ENCODE peak calls at places on chromosome 4, in six cellular contexts. One of them, this sample, is unnamed.

GRCh38 chr4:134243742-134244713 is 42.4 kb upstream of the PABPC4L start:
- DNase-seq in suprapubic skin: no peak
- DNase-seq in heart left ventricle: no peak
- DNase-seq in right lobe of liver: no peak
- DNase-seq in adrenal gland: no peak
- DNase-seq in IMR-90: no peak
- DNase-seq in this sample: no peak

GRCh38 chr4:114217150-114217817 is 237.8 kb upstream of the ARSJ start:
- DNase-seq in heart left ventricle: no peak
- DNase-seq in adrenal gland: no peak
- DNase-seq in right lobe of liver: no peak
- DNase-seq in IMR-90: no peak
- DNase-seq in suprapubic skin: no peak
- DNase-seq in this sample: no peak

GRCh38 chr4:40316782-40317635 is 18.1 kb upstream of the CHRNA9 start:
- DNase-seq in heart left ventricle: peak; percentile 31
- DNase-seq in IMR-90: peak; percentile 91
- DNase-seq in adrenal gland: peak; percentile 68
- DNase-seq in right lobe of liver: peak; percentile 55
- DNase-seq in suprapubic skin: peak; percentile 71
- DNase-seq in this sample: no peak

GRCh38 chr4:72505314-72505744 is 63.7 kb downstream of the ADAMTS3 start:
- DNase-seq in suprapubic skin: peak; percentile 44
- DNase-seq in adrenal gland: peak; percentile 20
- DNase-seq in IMR-90: peak; percentile 58
- DNase-seq in right lobe of liver: no peak
- DNase-seq in heart left ventricle: no peak
- DNase-seq in this sample: no peak

GRCh38 chr4:25378130-25378743 is 1.2 kb downstream of the ANAPC4 start:
- DNase-seq in heart left ventricle: no peak
- DNase-seq in right lobe of liver: no peak
- DNase-seq in IMR-90: no peak
- DNase-seq in adrenal gland: no peak
- DNase-seq in suprapubic skin: no peak
- DNase-seq in this sample: no peak

GRCh38 chr4:3532714-3533336 is 603 bp upstream of the LRPAP1 start:
- DNase-seq in heart left ventricle: no peak
- DNase-seq in right lobe of liver: no peak
- DNase-seq in suprapubic skin: peak; percentile 68
- DNase-seq in IMR-90: no peak
- DNase-seq in adrenal gland: no peak
- DNase-seq in this sample: no peak

GRCh38 chr4:6990661-6991060 is 52.5 kb upstream of the TADA2B start:
- DNase-seq in suprapubic skin: no peak
- DNase-seq in right lobe of liver: no peak
- DNase-seq in IMR-90: no peak
- DNase-seq in heart left ventricle: no peak
- DNase-seq in adrenal gland: no peak
- DNase-seq in this sample: no peak

GRCh38 chr4:16579866-16580265 is 318.6 kb downstream of the LDB2 start:
- DNase-seq in adrenal gland: no peak
- DNase-seq in suprapubic skin: no peak
- DNase-seq in IMR-90: peak; percentile 57
- DNase-seq in heart left ventricle: no peak
- DNase-seq in right lobe of liver: no peak
- DNase-seq in this sample: no peak

GRCh38 chr4:113288691-113289090 is 239.2 kb downstream of the ANK2 start:
- DNase-seq in right lobe of liver: no peak
- DNase-seq in adrenal gland: no peak
- DNase-seq in IMR-90: no peak
- DNase-seq in heart left ventricle: no peak
- DNase-seq in suprapubic skin: no peak
- DNase-seq in this sample: no peak

GRCh38 chr4:14865804-14866203 is 136.5 kb upstream of the CPEB2 start:
- DNase-seq in IMR-90: no peak
- DNase-seq in suprapubic skin: no peak
- DNase-seq in right lobe of liver: no peak
- DNase-seq in heart left ventricle: no peak
- DNase-seq in adrenal gland: no peak
- DNase-seq in this sample: no peak

GRCh38 chr4:90837241-90837640 is 710.0 kb downstream of the CCSER1 start:
- DNase-seq in heart left ventricle: no peak
- DNase-seq in adrenal gland: no peak
- DNase-seq in suprapubic skin: no peak
- DNase-seq in right lobe of liver: no peak
- DNase-seq in IMR-90: no peak
- DNase-seq in this sample: no peak

GRCh38 chr4:36854554-36854953 is 390.0 kb upstream of the NWD2 start:
- DNase-seq in adrenal gland: no peak
- DNase-seq in heart left ventricle: no peak
- DNase-seq in right lobe of liver: no peak
- DNase-seq in suprapubic skin: no peak
- DNase-seq in IMR-90: no peak
- DNase-seq in this sample: no peak

DNA sequence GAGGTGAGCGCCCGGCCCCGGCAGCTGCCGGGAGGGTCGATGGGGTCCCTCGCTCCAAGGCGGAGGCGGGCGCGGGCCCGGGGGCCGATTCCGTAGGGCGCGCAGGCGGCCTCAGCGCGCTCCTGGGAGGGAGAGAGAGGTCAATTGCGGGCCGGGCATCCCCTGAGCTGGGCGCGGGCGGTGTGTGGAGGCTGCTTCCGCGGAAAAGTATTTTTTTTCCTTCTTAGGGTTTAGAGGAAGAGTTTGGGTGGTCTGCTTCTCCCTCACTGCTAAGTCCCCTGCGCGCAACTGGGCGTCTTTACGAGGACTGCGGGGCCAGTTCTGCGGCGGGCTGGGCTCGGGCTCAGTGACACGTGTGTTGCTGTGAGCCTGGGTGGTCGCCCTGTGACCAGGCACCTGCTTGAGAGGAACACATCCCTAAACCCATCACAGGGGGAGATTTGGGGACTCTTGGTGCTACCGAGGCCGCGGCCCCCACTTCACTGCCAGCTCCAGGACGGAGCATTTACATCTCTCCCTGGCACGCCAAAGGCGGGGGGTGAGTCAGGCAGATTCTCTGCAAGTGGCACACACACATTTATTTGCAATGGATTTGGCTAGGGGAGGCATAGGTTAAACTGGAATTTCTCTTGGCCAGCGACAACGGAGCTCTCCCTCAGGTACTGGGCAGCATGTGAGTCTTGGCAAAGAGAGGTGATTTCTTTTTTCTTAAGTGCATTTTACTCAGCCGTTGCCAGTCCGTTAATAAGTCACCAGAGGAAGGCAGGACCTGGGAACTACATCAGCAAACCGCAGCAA is 151.2 kb upstream of the SLC4A4 start:
- DNase-seq in suprapubic skin: no peak
- DNase-seq in adrenal gland: peak; percentile 9
- DNase-seq in right lobe of liver: peak; percentile 74
- DNase-seq in IMR-90: peak; percentile 60
- DNase-seq in heart left ventricle: peak; percentile 19
- DNase-seq in this sample: no peak
- TF ChIP-seq POLR2A in suprapubic skin: no peak
- TF ChIP-seq POLR2A in adrenal gland: no peak
- TF ChIP-seq POLR2A in right lobe of liver: peak; percentile 20
- TF ChIP-seq POLR2A in IMR-90: no peak
- TF ChIP-seq POLR2A in heart left ventricle: no peak
- TF ChIP-seq POLR2A in this sample: no peak

DNA sequence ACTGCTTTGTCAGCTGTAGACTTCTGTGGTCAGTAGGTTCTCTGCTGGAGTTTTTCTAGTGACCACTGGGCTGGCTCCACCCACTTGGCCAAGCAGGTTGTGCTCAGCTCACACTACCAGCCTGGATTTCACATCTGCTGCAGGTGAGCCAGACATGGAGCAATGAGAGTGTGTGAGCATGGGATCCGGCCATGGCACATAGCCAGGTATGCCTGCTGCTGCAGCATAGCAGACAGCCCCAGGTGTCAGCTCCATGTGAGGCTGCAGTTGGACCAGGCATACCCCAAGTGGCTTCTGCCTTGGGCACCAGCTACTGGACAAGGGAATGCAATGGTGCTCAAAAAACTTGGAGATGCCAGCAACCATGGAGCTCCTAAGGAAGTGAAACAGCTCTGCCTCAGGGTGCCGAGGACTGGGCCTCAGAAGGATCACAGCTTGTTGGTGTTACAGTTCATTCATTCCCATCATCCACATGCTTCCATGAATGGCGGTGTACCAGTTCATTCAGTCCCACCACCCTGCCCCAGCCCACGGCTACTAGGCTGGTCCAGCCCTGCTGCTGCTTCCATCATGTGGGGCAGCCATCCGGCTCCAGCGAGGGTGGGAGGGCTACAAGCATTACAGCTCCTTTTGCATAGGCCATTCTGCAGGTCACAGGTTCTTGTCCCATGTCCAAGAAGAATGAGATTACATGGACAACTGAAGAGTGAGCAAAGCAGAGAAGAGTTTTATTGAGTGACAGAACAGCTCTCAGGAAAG is 389.1 kb upstream of the PCDH7 start:
- DNase-seq in IMR-90: no peak
- DNase-seq in adrenal gland: no peak
- DNase-seq in right lobe of liver: no peak
- DNase-seq in suprapubic skin: no peak
- DNase-seq in heart left ventricle: no peak
- DNase-seq in this sample: no peak
- H3K4me3 ChIP-seq in IMR-90: no peak overlapping the region
- H3K4me3 ChIP-seq in adrenal gland: no peak overlapping the region
- H3K4me3 ChIP-seq in right lobe of liver: no peak overlapping the region
- H3K4me3 ChIP-seq in suprapubic skin: no peak overlapping the region
- H3K4me3 ChIP-seq in heart left ventricle: no peak overlapping the region
- H3K4me3 ChIP-seq in this sample: no peak overlapping the region

GRCh38 chr4:87363552-87363951 is 27.4 kb downstream of the HSD17B11 start:
- DNase-seq in right lobe of liver: no peak
- DNase-seq in suprapubic skin: no peak
- DNase-seq in heart left ventricle: no peak
- DNase-seq in adrenal gland: no peak
- DNase-seq in IMR-90: no peak
- DNase-seq in this sample: no peak
- H3K36me3 ChIP-seq in right lobe of liver: peaks cover 78% of the 10 kb centered on the region
- H3K36me3 ChIP-seq in suprapubic skin: peaks cover 29% of the 10 kb centered on the region
- H3K36me3 ChIP-seq in heart left ventricle: peaks cover 77% of the 10 kb centered on the region
- H3K36me3 ChIP-seq in adrenal gland: peaks cover 40% of the 10 kb centered on the region
- H3K36me3 ChIP-seq in IMR-90: peaks cover 10% of the 10 kb centered on the region
- H3K36me3 ChIP-seq in this sample: no peaks in the 10 kb centered on the region

GRCh38 chr4:78776729-78777555 is 792 bp downstream of the BMP2K start:
- DNase-seq in suprapubic skin: peak; percentile 73
- DNase-seq in adrenal gland: peak; percentile 67
- DNase-seq in heart left ventricle: no peak
- DNase-seq in IMR-90: peak; percentile 71
- DNase-seq in right lobe of liver: peak; percentile 66
- DNase-seq in this sample: peak; percentile 20
- TF ChIP-seq POLR2A in suprapubic skin: no peak
- TF ChIP-seq POLR2A in adrenal gland: peak; percentile 9
- TF ChIP-seq POLR2A in heart left ventricle: no peak
- TF ChIP-seq POLR2A in IMR-90: no peak
- TF ChIP-seq POLR2A in right lobe of liver: peak; percentile 54
- TF ChIP-seq POLR2A in this sample: no peak

This sample was measured in gastrocnemius medialis.